ENCODE peak calls at places on chromosomes 13 and 19, in nine cellular contexts. One of them, this sample, is unnamed. For H3K4me1, the result is how much of the 10 kb centered on the place peaks cover.

GRCh38 chr13:112065521-112065866 is 1.5 kb upstream of the SOX1 start:
- DNase-seq in heart left ventricle: no peak
- DNase-seq in IMR-90: no peak
- DNase-seq in Peyer's patch: no peak
- DNase-seq in breast epithelium: no peak
- DNase-seq in ovary: no peak
- DNase-seq in upper lobe of left lung: no peak
- DNase-seq in body of pancreas: no peak
- DNase-seq in HCT116: no peak
- DNase-seq in this sample: no peak

GRCh38 chr13:110610955-110611595 is 4.3 kb upstream of the NAXD start:
- DNase-seq in upper lobe of left lung: no peak
- DNase-seq in ovary: no peak
- DNase-seq in HCT116: no peak
- DNase-seq in Peyer's patch: no peak
- DNase-seq in breast epithelium: no peak
- DNase-seq in heart left ventricle: no peak
- DNase-seq in body of pancreas: no peak
- DNase-seq in IMR-90: peak
- DNase-seq in this sample: peak

GRCh38 chr13:114151031-114151430 is 18.6 kb upstream of the RASA3 start:
- DNase-seq in upper lobe of left lung: no peak
- DNase-seq in HCT116: no peak
- DNase-seq in ovary: no peak
- DNase-seq in breast epithelium: no peak
- DNase-seq in IMR-90: no peak
- DNase-seq in Peyer's patch: no peak
- DNase-seq in body of pancreas: no peak
- DNase-seq in heart left ventricle: no peak
- DNase-seq in this sample: peak

GRCh38 chr19:33143897-33144405 is 12.0 kb downstream of the WDR88 start:
- DNase-seq in Peyer's patch: peak
- DNase-seq in HCT116: peak
- DNase-seq in ovary: peak
- DNase-seq in body of pancreas: peak
- DNase-seq in upper lobe of left lung: peak
- DNase-seq in heart left ventricle: peak
- DNase-seq in breast epithelium: peak
- DNase-seq in IMR-90: peak
- DNase-seq in this sample: peak

GRCh38 chr13:94140027-94140426 is 339.5 kb downstream of the DCT start:
- DNase-seq in heart left ventricle: no peak
- DNase-seq in HCT116: no peak
- DNase-seq in Peyer's patch: no peak
- DNase-seq in breast epithelium: no peak
- DNase-seq in body of pancreas: no peak
- DNase-seq in IMR-90: no peak
- DNase-seq in ovary: no peak
- DNase-seq in upper lobe of left lung: no peak
- DNase-seq in this sample: no peak

GRCh38 chr19:8251025-8251472 is 41.9 kb downstream of the CERS4 start:
- DNase-seq in IMR-90: peak
- DNase-seq in Peyer's patch: no peak
- DNase-seq in upper lobe of left lung: peak
- DNase-seq in breast epithelium: peak
- DNase-seq in heart left ventricle: peak
- DNase-seq in ovary: peak
- DNase-seq in body of pancreas: peak
- DNase-seq in HCT116: no peak
- DNase-seq in this sample: peak

GRCh38 chr19:29927944-29928669 is 13.9 kb upstream of the URI1 start:
- DNase-seq in body of pancreas: no peak
- DNase-seq in Peyer's patch: no peak
- DNase-seq in ovary: no peak
- DNase-seq in IMR-90: no peak
- DNase-seq in breast epithelium: no peak
- DNase-seq in upper lobe of left lung: no peak
- DNase-seq in heart left ventricle: no peak
- DNase-seq in HCT116: no peak
- DNase-seq in this sample: no peak

GRCh38 chr19:32404213-32404938 is 1.2 kb upstream of the DPY19L3 start:
- DNase-seq in body of pancreas: no peak
- DNase-seq in breast epithelium: no peak
- DNase-seq in IMR-90: no peak
- DNase-seq in heart left ventricle: no peak
- DNase-seq in ovary: peak
- DNase-seq in Peyer's patch: no peak
- DNase-seq in HCT116: no peak
- DNase-seq in upper lobe of left lung: peak
- DNase-seq in this sample: no peak

GRCh38 chr19:18436651-18437478 is 1.1 kb downstream of the ISYNA1 start:
- DNase-seq in body of pancreas: peak
- DNase-seq in Peyer's patch: peak
- DNase-seq in upper lobe of left lung: peak
- DNase-seq in heart left ventricle: peak
- DNase-seq in IMR-90: peak
- DNase-seq in breast epithelium: peak
- DNase-seq in ovary: peak
- DNase-seq in HCT116: no peak
- DNase-seq in this sample: peak

GRCh38 chr19:1252221-1252817 is 3.9 kb downstream of the MIDN start:
- DNase-seq in IMR-90: peak
- DNase-seq in heart left ventricle: peak
- DNase-seq in Peyer's patch: peak
- DNase-seq in breast epithelium: peak
- DNase-seq in body of pancreas: peak
- DNase-seq in ovary: peak
- DNase-seq in HCT116: no peak
- DNase-seq in upper lobe of left lung: peak
- DNase-seq in this sample: peak

GRCh38 chr19:20969498-20969897 is 46.4 kb downstream of the ZNF85 start:
- DNase-seq in upper lobe of left lung: no peak
- DNase-seq in Peyer's patch: no peak
- DNase-seq in ovary: no peak
- DNase-seq in body of pancreas: peak
- DNase-seq in IMR-90: no peak
- DNase-seq in HCT116: peak
- DNase-seq in breast epithelium: peak
- DNase-seq in heart left ventricle: no peak
- DNase-seq in this sample: no peak

GRCh38 chr19:53958168-53958571 is 4.6 kb upstream of the CACNG8 start:
- DNase-seq in body of pancreas: no peak
- DNase-seq in breast epithelium: no peak
- DNase-seq in Peyer's patch: no peak
- DNase-seq in HCT116: no peak
- DNase-seq in heart left ventricle: no peak
- DNase-seq in upper lobe of left lung: peak
- DNase-seq in IMR-90: no peak
- DNase-seq in ovary: no peak
- DNase-seq in this sample: no peak

GRCh38 chr19:38519168-38519567 is 85.7 kb downstream of the RYR1 start:
- DNase-seq in body of pancreas: no peak
- DNase-seq in ovary: no peak
- DNase-seq in heart left ventricle: no peak
- DNase-seq in breast epithelium: no peak
- DNase-seq in HCT116: no peak
- DNase-seq in upper lobe of left lung: peak
- DNase-seq in Peyer's patch: no peak
- DNase-seq in IMR-90: no peak
- DNase-seq in this sample: no peak

GRCh38 chr13:37229931-37230330 is 124.5 kb upstream of the CSNK1A1L start:
- DNase-seq in HCT116: no peak
- DNase-seq in body of pancreas: no peak
- DNase-seq in heart left ventricle: no peak
- DNase-seq in IMR-90: no peak
- DNase-seq in upper lobe of left lung: no peak
- DNase-seq in ovary: no peak
- DNase-seq in Peyer's patch: no peak
- DNase-seq in breast epithelium: no peak
- DNase-seq in this sample: no peak

DNA sequence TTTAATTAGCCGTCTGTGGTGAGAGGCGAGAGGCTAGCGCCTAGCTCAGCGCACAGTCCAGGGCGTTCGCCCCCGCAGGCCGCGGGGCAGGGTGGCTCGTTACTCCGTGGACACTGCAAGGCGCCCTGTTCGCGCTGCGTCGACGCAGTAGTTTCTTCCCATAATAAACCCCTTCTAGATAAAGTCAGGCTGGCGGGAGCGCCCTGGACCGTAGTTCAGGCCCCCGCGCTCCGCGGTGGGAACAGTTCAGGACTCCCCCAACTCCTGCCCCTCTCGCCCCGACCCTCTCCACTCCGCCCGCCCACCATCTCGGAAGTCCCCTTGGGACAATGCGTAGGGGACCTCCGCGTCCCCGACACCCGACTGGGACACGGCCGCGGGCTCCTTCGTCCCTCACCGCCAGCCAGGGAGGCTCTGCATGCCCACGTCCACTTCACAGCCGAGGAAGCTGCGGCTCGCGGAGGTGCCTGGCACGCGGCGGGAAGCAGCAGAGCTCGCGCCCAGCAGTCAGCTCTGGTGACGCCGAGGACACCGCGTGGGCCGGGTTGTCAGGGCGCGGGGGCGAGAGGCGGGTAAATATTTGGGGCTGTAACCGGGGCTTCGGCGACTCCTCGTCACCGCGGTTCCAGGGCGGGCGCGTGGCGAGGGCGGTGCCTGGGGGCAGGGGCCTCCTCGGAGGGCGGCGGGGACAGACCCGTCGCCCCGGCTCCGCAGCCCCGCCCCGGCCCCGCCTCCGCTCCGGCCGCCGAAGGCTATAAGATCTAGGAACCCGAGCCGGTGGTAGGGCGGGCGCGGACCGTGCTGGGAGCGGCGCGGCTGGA is at the start of gene RGCC:
- DNase-seq in HCT116: peak
- DNase-seq in IMR-90: peak
- DNase-seq in Peyer's patch: peak
- DNase-seq in ovary: peak
- DNase-seq in breast epithelium: peak
- DNase-seq in heart left ventricle: peak
- DNase-seq in upper lobe of left lung: peak
- DNase-seq in body of pancreas: peak
- DNase-seq in this sample: peak
- TF ChIP-seq POLR2A in HCT116: no peak
- TF ChIP-seq POLR2A in IMR-90: no peak
- TF ChIP-seq POLR2A in Peyer's patch: no peak
- TF ChIP-seq POLR2A in ovary: no peak
- TF ChIP-seq POLR2A in breast epithelium: no peak
- TF ChIP-seq POLR2A in heart left ventricle: no peak
- TF ChIP-seq POLR2A in upper lobe of left lung: peak
- TF ChIP-seq POLR2A in body of pancreas: peak
- TF ChIP-seq POLR2A in this sample: peak

GRCh38 chr19:49929611-49930482 is 543 bp upstream of the NUP62 start:
- DNase-seq in HCT116: peak
- DNase-seq in IMR-90: peak
- DNase-seq in body of pancreas: peak
- DNase-seq in breast epithelium: peak
- DNase-seq in upper lobe of left lung: peak
- DNase-seq in ovary: peak
- DNase-seq in Peyer's patch: peak
- DNase-seq in heart left ventricle: peak
- DNase-seq in this sample: peak
- H3K4me1 ChIP-seq in HCT116: under half
- H3K4me1 ChIP-seq in IMR-90: under half
- H3K4me1 ChIP-seq in body of pancreas: under half
- H3K4me1 ChIP-seq in breast epithelium: under half
- H3K4me1 ChIP-seq in upper lobe of left lung: under half
- H3K4me1 ChIP-seq in ovary: under half
- H3K4me1 ChIP-seq in Peyer's patch: under half
- H3K4me1 ChIP-seq in heart left ventricle: under half
- H3K4me1 ChIP-seq in this sample: under half

GRCh38 chr13:23574421-23574820 is 4.2 kb downstream of the TNFRSF19 start:
- DNase-seq in ovary: no peak
- DNase-seq in breast epithelium: no peak
- DNase-seq in upper lobe of left lung: no peak
- DNase-seq in heart left ventricle: no peak
- DNase-seq in Peyer's patch: no peak
- DNase-seq in HCT116: no peak
- DNase-seq in body of pancreas: no peak
- DNase-seq in IMR-90: no peak
- DNase-seq in this sample: no peak

GRCh38 chr13:23570099-23570926 is at the start of gene TNFRSF19:
- DNase-seq in ovary: no peak
- DNase-seq in upper lobe of left lung: no peak
- DNase-seq in breast epithelium: no peak
- DNase-seq in HCT116: no peak
- DNase-seq in Peyer's patch: no peak
- DNase-seq in heart left ventricle: peak
- DNase-seq in IMR-90: peak
- DNase-seq in body of pancreas: peak
- DNase-seq in this sample: no peak

GRCh38 chr13:23567792-23568480 is 2.3 kb upstream of the TNFRSF19 start:
- DNase-seq in HCT116: no peak
- DNase-seq in heart left ventricle: no peak
- DNase-seq in breast epithelium: no peak
- DNase-seq in Peyer's patch: no peak
- DNase-seq in ovary: no peak
- DNase-seq in upper lobe of left lung: no peak
- DNase-seq in body of pancreas: no peak
- DNase-seq in IMR-90: no peak
- DNase-seq in this sample: no peak

GRCh38 chr13:23572836-23573235 is 2.6 kb downstream of the TNFRSF19 start:
- DNase-seq in Peyer's patch: no peak
- DNase-seq in heart left ventricle: no peak
- DNase-seq in ovary: no peak
- DNase-seq in body of pancreas: no peak
- DNase-seq in upper lobe of left lung: no peak
- DNase-seq in breast epithelium: no peak
- DNase-seq in HCT116: no peak
- DNase-seq in IMR-90: no peak
- DNase-seq in this sample: no peak

GRCh38 chr13:23570931-23571330 is 719 bp downstream of the TNFRSF19 start:
- DNase-seq in Peyer's patch: no peak
- DNase-seq in HCT116: no peak
- DNase-seq in breast epithelium: no peak
- DNase-seq in body of pancreas: no peak
- DNase-seq in heart left ventricle: no peak
- DNase-seq in upper lobe of left lung: no peak
- DNase-seq in ovary: no peak
- DNase-seq in IMR-90: peak
- DNase-seq in this sample: no peak
- TF ChIP-seq POLR2A in Peyer's patch: no peak
- TF ChIP-seq POLR2A in HCT116: no peak
- TF ChIP-seq POLR2A in breast epithelium: no peak
- TF ChIP-seq POLR2A in body of pancreas: no peak
- TF ChIP-seq POLR2A in heart left ventricle: no peak
- TF ChIP-seq POLR2A in upper lobe of left lung: no peak
- TF ChIP-seq POLR2A in ovary: no peak
- TF ChIP-seq POLR2A in IMR-90: no peak
- TF ChIP-seq POLR2A in this sample: no peak

DNA sequence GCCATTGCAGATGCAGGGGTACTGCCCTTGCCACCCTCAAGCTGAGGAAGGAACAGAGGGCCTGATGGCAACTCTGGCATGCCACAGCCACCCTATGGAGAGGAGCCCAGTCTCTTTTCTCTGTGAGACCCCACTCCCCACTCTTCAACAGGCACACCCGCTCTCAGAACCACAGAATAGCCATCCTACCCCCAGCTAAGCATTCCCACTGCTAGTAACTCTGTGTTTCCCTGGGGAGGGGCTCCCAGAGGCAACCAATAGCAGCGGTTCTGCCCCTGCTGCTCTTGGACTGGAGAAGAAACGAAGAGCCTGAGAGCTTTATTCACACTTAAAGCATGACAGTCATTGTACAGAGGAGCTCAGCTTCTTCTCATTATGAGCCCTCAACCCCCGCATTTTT is 49.3 kb downstream of the UBL3 start:
- DNase-seq in breast epithelium: no peak
- DNase-seq in upper lobe of left lung: no peak
- DNase-seq in body of pancreas: no peak
- DNase-seq in IMR-90: no peak
- DNase-seq in ovary: no peak
- DNase-seq in HCT116: no peak
- DNase-seq in heart left ventricle: no peak
- DNase-seq in Peyer's patch: no peak
- DNase-seq in this sample: no peak
- H3K4me1 ChIP-seq in breast epithelium: under half
- H3K4me1 ChIP-seq in upper lobe of left lung: under half
- H3K4me1 ChIP-seq in body of pancreas: under half
- H3K4me1 ChIP-seq in IMR-90: under half
- H3K4me1 ChIP-seq in ovary: under half
- H3K4me1 ChIP-seq in HCT116: under half
- H3K4me1 ChIP-seq in heart left ventricle: under half
- H3K4me1 ChIP-seq in Peyer's patch: under half
- H3K4me1 ChIP-seq in this sample: under half